ENCODE peak calls at places on chromosomes 4 and X, in seven cellular contexts. P is stimulated activated CD4-positive, alpha-beta T cell treated with anti-CD3 and anti-CD28 coated beads, Interleukin-15, amount 100 ng/mL, for 1 hour; X is CD8-positive, alpha-beta T cell; I is NCI-H1436; Z is NCI-H1092; E is effector CD4-positive, alpha-beta T cell; B is activated naive CD8-positive, alpha-beta T cell treated with anti-CD3 and anti-CD28 coated beads, Interleukin-2, amount 50 U/mL, for 24 hours. A is an unnamed sample.

GRCh38 chr4:17265653-17266052 is 246.2 kb downstream of the QDPR start:
- DNase-seq in B (no peak), I (no peak), Z (no peak), X (no peak), E (no peak), P (no peak), A (no peak)

GRCh38 chr4:183905593-183906485 is 732 bp downstream of the STOX2 start:
- DNase-seq in I (no peak), Z (peak; percentile 11), P (no peak), X (no peak), B (peak; percentile 3), E (no peak), A (no peak)

GRCh38 chr4:168920438-168921081 is 89.5 kb downstream of the CBR4 start:
- DNase-seq in Z (no peak), B (no peak), E (no peak), I (no peak), P (no peak), X (no peak), A (no peak)

GRCh38 chr4:14726441-14727405 is 275.6 kb upstream of the CPEB2 start:
- DNase-seq in P (no peak), I (no peak), B (no peak), E (no peak), Z (no peak), X (no peak), A (no peak)

GRCh38 chrX:19836337-19836736 is 51.1 kb downstream of the SH3KBP1 start:
- DNase-seq in I (no peak), X (no peak), Z (no peak), E (no peak), P (no peak), B (no peak), A (no peak)

GRCh38 chr4:114225462-114225861 is 246.0 kb upstream of the ARSJ start:
- DNase-seq in P (no peak), Z (no peak), X (no peak), B (no peak), I (peak; percentile 19), E (no peak), A (no peak)

GRCh38 chr4:13872145-13872544 is 244.6 kb upstream of the BOD1L1 start:
- DNase-seq in E (no peak), Z (no peak), B (no peak), I (no peak), X (no peak), P (no peak), A (no peak)

GRCh38 chr4:88054909-88055308 is 47.5 kb downstream of the PKD2 start:
- DNase-seq in Z (no peak), E (no peak), I (no peak), X (no peak), P (no peak), B (no peak), A (peak; percentile 7)

GRCh38 chr4:176256921-176257320 is 12.1 kb downstream of the ASB5 start:
- DNase-seq in P (no peak), E (no peak), I (no peak), Z (no peak), X (no peak), B (no peak), A (no peak)

GRCh38 chrX:133215747-133216146 is 2.4 kb downstream of the TFDP3 start:
- DNase-seq in X (no peak), Z (no peak), B (no peak), E (no peak), P (no peak), I (no peak), A (no peak)

GRCh38 chrX:619812-620493 is 10.6 kb upstream of the SHOX start:
- DNase-seq in X (no peak), B (no peak), Z (no peak), P (no peak), E (no peak), I (no peak), A (no peak)

GRCh38 chr4:164955107-164955805 is 22.2 kb downstream of the TRIM61 start:
- DNase-seq in X (no peak), P (no peak), B (no peak), Z (no peak), E (no peak), I (no peak), A (no peak)

GRCh38 chrX:119502727-119503483 is 34.7 kb downstream of the SLC25A5 start:
- DNase-seq in B (peak; percentile 7), Z (peak; percentile 18), X (peak; percentile 54), I (peak; percentile 77), E (no peak), P (no peak), A (peak; percentile 75)

GRCh38 chrX:39133971-39134370 is 332.7 kb downstream of the MID1IP1 start:
- DNase-seq in Z (peak; percentile 16), E (no peak), I (peak; percentile 51), P (no peak), B (no peak), X (no peak), A (no peak)

GRCh38 chr4:97238956-97239698 is 904.1 kb downstream of the STPG2 start:
- DNase-seq in I (no peak), X (no peak), E (no peak), B (no peak), P (no peak), Z (peak; percentile 27), A (peak; percentile 82)

GRCh38 chr4:150942539-150942938 is 72.5 kb downstream of the LRBA start:
- DNase-seq in B (no peak), X (no peak), P (no peak), Z (no peak), E (no peak), I (no peak), A (no peak)

GRCh38 chrX:13851996-13852695 is 35.3 kb upstream of the GPM6B start:
- DNase-seq in E (no peak), P (no peak), B (no peak), I (no peak), X (no peak), Z (no peak), A (no peak)

GRCh38 chr4:1061747-1062146 is 50.3 kb downstream of the FGFRL1 start:
- DNase-seq in I (no peak), Z (no peak), X (no peak), P (no peak), B (no peak), E (no peak), A (no peak)

GRCh38 chrX:130165181-130165702 is 399 bp downstream of the AIFM1 start:
- DNase-seq in X (no peak), E (no peak), P (no peak), Z (no peak), I (no peak), B (no peak), A (no peak)

GRCh38 chrX:18596096-18596495 is 75.8 kb downstream of the RS1 start:
- DNase-seq in Z (no peak), I (no peak), P (no peak), B (no peak), E (no peak), X (no peak), A (no peak)

A was measured in NCI-H2081.